ENCODE peak calls at places on chromosomes 16 and 17, in four cellular contexts. E, C, N and A are unnamed samples.

GRCh38 chr17:75128694-75129505 is 2.6 kb downstream of the NT5C start:
- DNase-seq in N (no peak), C (no peak), E (no peak), A (no peak)

GRCh38 chr16:7839568-7839967 is 506.9 kb downstream of the RBFOX1 start:
- DNase-seq in E (no peak), C (no peak), N (no peak), A (no peak)

GRCh38 chr17:57440522-57441269 is 184.4 kb downstream of the MSI2 start:
- DNase-seq in E (peak), C (peak), N (peak), A (no peak)

GRCh38 chr16:83940630-83941378 is 12.2 kb upstream of the OSGIN1 start:
- DNase-seq in E (no peak), N (no peak), C (no peak), A (peak)

GRCh38 chr16:88047462-88047861 is 96.2 kb downstream of the BANP start:
- DNase-seq in N (no peak), E (no peak), C (no peak), A (no peak)

GRCh38 chr17:68762911-68763310 is 161.7 kb upstream of the FAM20A start:
- DNase-seq in N (no peak), C (no peak), E (no peak), A (no peak)

GRCh38 chr16:28321700-28322411 is 29.5 kb downstream of the SBK1 start:
- DNase-seq in C (peak), E (peak), N (no peak), A (peak)

GRCh38 chr17:61175298-61176142 is 224.1 kb upstream of the TBX2 start:
- DNase-seq in N (no peak), C (no peak), E (no peak), A (no peak)

GRCh38 chr17:80362428-80363119 is 52.4 kb upstream of the ENDOV start:
- DNase-seq in N (no peak), E (no peak), C (no peak), A (no peak)

GRCh38 chr17:52724578-52724977 is 566.1 kb upstream of the CA10 start:
- DNase-seq in E (no peak), C (no peak), N (no peak), A (no peak)

GRCh38 chr17:76789235-76789788 is 51.4 kb downstream of the MFSD11 start:
- DNase-seq in N (no peak), E (no peak), C (no peak), A (no peak)

GRCh38 chr17:45681706-45682105 is 102.4 kb upstream of the CRHR1 start:
- DNase-seq in E (no peak), C (no peak), N (no peak), A (peak)

GRCh38 chr17:59892251-59892848 is 393 bp downstream of the TUBD1 start:
- DNase-seq in E (peak), N (no peak), C (no peak), A (no peak)

GRCh38 chr16:28291651-28292626 is at the start of gene SBK1:
- DNase-seq in C (peak), N (peak), E (peak), A (peak)

GRCh38 chr17:30520436-30520835 is 43.2 kb downstream of the GOSR1 start:
- DNase-seq in N (no peak), E (no peak), C (no peak), A (no peak)

GRCh38 chr17:78113804-78114785 is 14.5 kb downstream of the TMC6 start:
- DNase-seq in E (no peak), C (no peak), N (no peak), A (no peak)

GRCh38 chr16:71348262-71349085 is 10.0 kb upstream of the CALB2 start:
- DNase-seq in N (no peak), E (no peak), C (no peak), A (no peak)

GRCh38 chr16:143456-143855 is 5.0 kb upstream of the NPRL3 start:
- DNase-seq in N (no peak), C (no peak), E (no peak), A (no peak)

GRCh38 chr17:31248986-31249385 is 48.1 kb downstream of the OMG start:
- DNase-seq in C (no peak), E (no peak), N (no peak), A (no peak)

GRCh38 chr17:50848039-50848438 is 12.7 kb downstream of the WFIKKN2 start:
- DNase-seq in N (no peak), E (no peak), C (no peak), A (no peak)

GRCh38 chr17:17868637-17869522 is 32.1 kb upstream of the SREBF1 start:
- DNase-seq in N (no peak), C (no peak), E (no peak), A (no peak)